ENCODE peak calls at places on chromosome 14, in six cellular contexts. O, Y, F, J, V and A are unnamed samples.

GRCh38 chr14:35107866-35108265 is 13.9 kb downstream of the PPP2R3C start:
- DNase-seq in O (no peak), Y (no peak), F (no peak), J (no peak), V (no peak), A (no peak)

GRCh38 chr14:105099778-105100177 is 34.5 kb upstream of the GPR132 start:
- DNase-seq in O (no peak), Y (no peak), F (no peak), J (no peak), V (no peak), A (no peak)

GRCh38 chr14:26820101-26820500 is 222.3 kb upstream of the NOVA1 start:
- DNase-seq in O (no peak), Y (no peak), F (no peak), J (no peak), V (no peak), A (no peak)

GRCh38 chr14:94291906-94292525 is 1.1 kb downstream of the SERPINA10 start:
- DNase-seq in O (no peak), Y (no peak), F (no peak), J (no peak), V (no peak), A (no peak)

GRCh38 chr14:99529899-99530298 is 48.7 kb downstream of the CCNK start:
- DNase-seq in O (no peak), Y (no peak), F (no peak), J (no peak), V (no peak), A (no peak)

GRCh38 chr14:100872241-100872640 is 31.3 kb downstream of the RTL1 start:
- DNase-seq in O (no peak), Y (no peak), F (peak), J (no peak), V (no peak), A (no peak)

GRCh38 chr14:101912841-101913240 is 51.5 kb upstream of the DYNC1H1 start:
- DNase-seq in O (no peak), Y (no peak), F (no peak), J (no peak), V (no peak), A (no peak)

GRCh38 chr14:100786131-100786530 is 39.8 kb upstream of the MEG3 start:
- DNase-seq in O (no peak), Y (no peak), F (no peak), J (peak), V (no peak), A (no peak)

GRCh38 chr14:95523051-95523817 is 6.8 kb upstream of the SYNE3 start:
- DNase-seq in O (no peak), Y (no peak), F (no peak), J (peak), V (no peak), A (no peak)

GRCh38 chr14:71175491-71175890 is 268.2 kb downstream of the PCNX1 start:
- DNase-seq in O (no peak), Y (no peak), F (no peak), J (no peak), V (no peak), A (no peak)

GRCh38 chr14:67883717-67884116 is 64.1 kb downstream of the RAD51B start:
- DNase-seq in O (no peak), Y (no peak), F (no peak), J (no peak), V (no peak), A (peak)

GRCh38 chr14:66306101-66306500 is 180.1 kb upstream of the CCDC196 start:
- DNase-seq in O (no peak), Y (no peak), F (no peak), J (no peak), V (no peak), A (no peak)

GRCh38 chr14:67555518-67556090 is 22.5 kb downstream of the PLEKHH1 start:
- DNase-seq in O (no peak), Y (no peak), F (peak), J (no peak), V (no peak), A (no peak)

GRCh38 chr14:101112351-101113107 is 209.0 kb upstream of the RTL1 start:
- DNase-seq in O (no peak), Y (no peak), F (no peak), J (peak), V (no peak), A (no peak)

GRCh38 chr14:83294941-83295340 is 1761.3 kb upstream of the SEL1L start:
- DNase-seq in O (no peak), Y (no peak), F (no peak), J (no peak), V (no peak), A (no peak)

GRCh38 chr14:54457609-54457996 is 16.4 kb upstream of the CNIH1 start:
- DNase-seq in O (no peak), Y (no peak), F (no peak), J (no peak), V (no peak), A (no peak)

GRCh38 chr14:26925876-26926584 is 328.2 kb upstream of the NOVA1 start:
- DNase-seq in O (no peak), Y (no peak), F (peak), J (no peak), V (no peak), A (no peak)

GRCh38 chr14:53963491-53964227 is 7.0 kb upstream of the BMP4 start:
- DNase-seq in O (no peak), Y (no peak), F (peak), J (peak), V (no peak), A (peak)

GRCh38 chr14:92409069-92409468 is 86.1 kb downstream of the SLC24A4 start:
- DNase-seq in O (no peak), Y (no peak), F (no peak), J (no peak), V (no peak), A (no peak)

GRCh38 chr14:74825008-74825407 is 50.9 kb downstream of the PROX2 start:
- DNase-seq in O (no peak), Y (no peak), F (no peak), J (no peak), V (no peak), A (no peak)

GRCh38 chr14:20458031-20458789 is 3.0 kb downstream of the PIP4P1 start:
- DNase-seq in O (no peak), Y (no peak), F (no peak), J (no peak), V (no peak), A (no peak)

GRCh38 chr14:29668201-29668600 is 259.4 kb downstream of the PRKD1 start:
- DNase-seq in O (no peak), Y (no peak), F (no peak), J (no peak), V (no peak), A (no peak)

GRCh38 chr14:90523544-90523943 is 126.7 kb downstream of the CALM1 start:
- DNase-seq in O (no peak), Y (no peak), F (no peak), J (peak), V (no peak), A (no peak)

GRCh38 chr14:76872796-76873432 is 46.7 kb downstream of the LRRC74A start:
- DNase-seq in O (peak), Y (peak), F (peak), J (peak), V (no peak), A (peak)

GRCh38 chr14:33617154-33617553 is 333.7 kb downstream of the EGLN3 start:
- DNase-seq in O (no peak), Y (no peak), F (no peak), J (no peak), V (no peak), A (no peak)

GRCh38 chr14:55313480-55313879 is 42.3 kb downstream of the FBXO34 start:
- DNase-seq in O (no peak), Y (no peak), F (no peak), J (no peak), V (no peak), A (no peak)

GRCh38 chr14:64717870-64718269 is 13.6 kb downstream of the PLEKHG3 start:
- DNase-seq in O (no peak), Y (no peak), F (no peak), J (no peak), V (no peak), A (no peak)

GRCh38 chr14:70189678-70190077 is 927 bp upstream of the SLC8A3 start:
- DNase-seq in O (no peak), Y (no peak), F (no peak), J (no peak), V (no peak), A (no peak)

GRCh38 chr14:54567634-54568561 is 970 bp downstream of the SAMD4A start:
- DNase-seq in O (peak), Y (peak), F (peak), J (peak), V (no peak), A (peak)